ENCODE peak calls at places on chromosomes 4 and X, in four cellular contexts. V is NCI-H1694 treated with DMSO at 0.1 percent for 48 hours, A is anterior cingulate cortex, X is AG08396. J is an unnamed sample.

GRCh38 chrX:12949927-12950656 is 24.8 kb upstream of the TMSB4X start:
- DNase-seq in V (no peak), X (peak), A (peak), J (peak)

GRCh38 chr4:153649572-153649991 is 34.5 kb upstream of the TLR2 start:
- DNase-seq in V (peak), X (no peak), A (no peak), J (no peak)

GRCh38 chr4:10721616-10722015 is 37.0 kb upstream of the CLNK start:
- DNase-seq in X (no peak), A (no peak), V (no peak), J (no peak)

GRCh38 chr4:98749206-98749605 is 90.8 kb upstream of the TSPAN5 start:
- DNase-seq in X (no peak), V (no peak), A (no peak), J (no peak)

GRCh38 chrX:54447461-54447860 is 7.3 kb downstream of the TSR2 start:
- DNase-seq in X (no peak), A (no peak), V (no peak), J (no peak)

GRCh38 chr4:165331823-165332222 is 4.4 kb downstream of the MSMO1 start:
- DNase-seq in X (no peak), V (no peak), A (no peak), J (no peak)

GRCh38 chr4:109302366-109303140 is at the start of gene COL25A1:
- DNase-seq in X (peak), V (no peak), A (no peak), J (peak)

GRCh38 chr4:8916914-8917305 is 45.3 kb upstream of the HMX1 start:
- DNase-seq in A (no peak), V (no peak), X (no peak), J (no peak)

GRCh38 chr4:112531146-112531545 is 15.2 kb upstream of the NEUROG2 start:
- DNase-seq in V (no peak), A (no peak), X (no peak), J (no peak)

GRCh38 chrX:55488559-55489314 is 911 bp downstream of the USP51 start:
- DNase-seq in V (peak), X (peak), A (peak), J (peak)

GRCh38 chrX:113384628-113385027 is 544.0 kb upstream of the AMOT start:
- DNase-seq in X (peak), A (peak), V (no peak), J (peak)

GRCh38 chrX:1516596-1517104 is 20.3 kb downstream of the P2RY8 start:
- DNase-seq in A (no peak), X (no peak), V (no peak), J (no peak)

GRCh38 chr4:74168841-74169240 is 10.9 kb downstream of the MTHFD2L start:
- DNase-seq in X (no peak), A (no peak), V (no peak), J (no peak)

GRCh38 chr4:55366621-55367020 is 20.6 kb downstream of the SRD5A3 start:
- DNase-seq in V (no peak), X (no peak), A (no peak), J (no peak)

GRCh38 chr4:17511041-17511949 is 595 bp downstream of the QDPR start:
- DNase-seq in V (no peak), A (peak), X (peak), J (peak)

GRCh38 chrX:1657367-1658082 is 42.7 kb downstream of the ASMT start:
- DNase-seq in X (no peak), V (peak), A (no peak), J (no peak)

GRCh38 chr4:168575473-168575872 is 78.6 kb downstream of the PALLD start:
- DNase-seq in V (no peak), A (no peak), X (no peak), J (no peak)

GRCh38 chr4:40559585-40560465 is 69.8 kb downstream of the RBM47 start:
- DNase-seq in A (no peak), X (no peak), V (no peak), J (no peak)

GRCh38 chr4:15400911-15401671 is 26.7 kb upstream of the C1QTNF7 start:
- DNase-seq in X (peak), V (peak), A (no peak), J (no peak)

GRCh38 chrX:64894454-64895038 is 81.7 kb downstream of the ZC4H2 start:
- DNase-seq in A (no peak), X (peak), V (peak), J (no peak)

GRCh38 chr4:182876427-182876826 is 40.8 kb downstream of the DCTD start:
- DNase-seq in X (no peak), V (no peak), A (no peak), J (no peak)

GRCh38 chrX:143634701-143635442 is 1.0 kb downstream of the SLITRK4 start:
- DNase-seq in V (no peak), A (no peak), X (no peak), J (peak)

GRCh38 chr4:77821775-77822174 is 2.6 kb upstream of the CNOT6L start:
- DNase-seq in A (no peak), V (no peak), X (no peak), J (no peak)

GRCh38 chr4:53558981-53559620 is 32.2 kb downstream of the LNX1 start:
- DNase-seq in V (no peak), X (no peak), A (no peak), J (no peak)

GRCh38 chr4:21470531-21470930 is 478.0 kb downstream of the KCNIP4 start:
- DNase-seq in V (peak), X (no peak), A (no peak), J (no peak)

GRCh38 chr4:10783351-10783750 is 98.8 kb upstream of the CLNK start:
- DNase-seq in A (no peak), V (no peak), X (peak), J (no peak)

GRCh38 chrX:134806707-134807038 is 148.4 kb upstream of the PLAC1 start:
- DNase-seq in X (no peak), V (no peak), A (no peak), J (no peak)

GRCh38 chr4:22496165-22496813 is 19.6 kb downstream of the ADGRA3 start:
- DNase-seq in V (no peak), X (no peak), A (no peak), J (no peak)

GRCh38 chrX:68534696-68535095 is 35.8 kb downstream of the YIPF6 start:
- DNase-seq in V (no peak), A (no peak), X (no peak), J (no peak)

GRCh38 chr4:105637409-105638258 is 70.9 kb downstream of the INTS12 start:
- DNase-seq in V (peak), X (no peak), A (peak), J (no peak)

GRCh38 chr4:184350213-184350817 is 124.0 kb downstream of the IRF2 start:
- DNase-seq in V (no peak), A (no peak), X (no peak), J (no peak)

GRCh38 chrX:110846071-110846470 is 50.5 kb upstream of the CHRDL1 start:
- DNase-seq in V (no peak), X (no peak), A (no peak), J (no peak)

GRCh38 chr4:7938513-7939376 is 916 bp downstream of the AFAP1 start:
- DNase-seq in V (no peak), X (peak), A (no peak), J (no peak)

GRCh38 chr4:73421708-73422457 is 14.1 kb upstream of the AFP start:
- DNase-seq in X (no peak), V (no peak), A (no peak), J (no peak)

GRCh38 chr4:182883351-182883750 is 33.8 kb downstream of the DCTD start:
- DNase-seq in A (no peak), V (no peak), X (no peak), J (no peak)

GRCh38 chrX:44705817-44706551 is 137.8 kb upstream of the DUSP21 start:
- DNase-seq in X (no peak), A (no peak), V (no peak), J (no peak)

GRCh38 chrX:54492340-54492739 is 3.7 kb downstream of the FGD1 start:
- DNase-seq in A (no peak), V (no peak), X (peak), J (no peak)

GRCh38 chrX:152641996-152642395 is 4.3 kb downstream of the GABRQ start:
- DNase-seq in X (no peak), A (no peak), V (peak), J (no peak)